ENCODE peak calls at places on chromosomes 4 and X, in six cellular contexts. N is NCI-H1105, H is SW480, J is HS-5, U is adipocyte, T is neuronal stem cell. E is an unnamed sample.

GRCh38 chr4:176438401-176438800 is 118.6 kb downstream of the SPCS3 start:
- DNase-seq in H (no peak), U (peak; percentile 83), J (no peak), N (no peak), T (no peak), E (no peak)

GRCh38 chr4:25913056-25913850 is 767 bp upstream of the SMIM20 start:
- DNase-seq in N (no peak), U (no peak), H (no peak), T (no peak), J (no peak), E (no peak)

GRCh38 chrX:145630806-145631435 is 186.7 kb upstream of the SLITRK2 start:
- DNase-seq in N (no peak), U (no peak), H (no peak), J (no peak), T (no peak), E (no peak)

GRCh38 chr4:54539500-54540029 is 118.2 kb upstream of the KIT start:
- DNase-seq in T (peak; percentile 71), N (no peak), J (no peak), H (peak; percentile 34), U (peak; percentile 84), E (peak; percentile 53)

GRCh38 chr4:6591305-6591704 is 16.3 kb downstream of the MAN2B2 start:
- DNase-seq in H (no peak), U (no peak), T (no peak), J (no peak), N (peak; percentile 22), E (no peak)

GRCh38 chr4:48683784-48684666 is 96.1 kb downstream of the FRYL start:
- DNase-seq in T (no peak), U (no peak), H (no peak), N (no peak), J (no peak), E (no peak)

GRCh38 chrX:22800360-22800759 is 199.4 kb upstream of the DDX53 start:
- DNase-seq in N (no peak), T (no peak), J (peak; percentile 75), H (peak; percentile 47), U (peak; percentile 87), E (no peak)

GRCh38 chr4:176810481-176811249 is 17.9 kb upstream of the VEGFC start:
- DNase-seq in N (no peak), U (no peak), T (no peak), J (no peak), H (no peak), E (no peak)

GRCh38 chr4:172225457-172225856 is 412.3 kb downstream of the GALNTL6 start:
- DNase-seq in U (no peak), T (no peak), J (no peak), H (no peak), N (no peak), E (no peak)

GRCh38 chr4:126779446-126780166 is 853.2 kb upstream of the INTU start:
- DNase-seq in J (no peak), T (no peak), N (no peak), U (no peak), H (no peak), E (peak; percentile 19)

E was measured in SHP77 treated with DMSO at 0.1 percent for 48 hours.